ENCODE peak calls at places on chromosome 16, in four cellular contexts. One of them, this sample, is unnamed.

GRCh38 chr16:14428043-14428442 is 202.0 kb downstream of the PARN start:
- DNase-seq in naive thymus-derived CD4-positive, alpha-beta T cell: no peak
- DNase-seq in heart right ventricle: no peak
- DNase-seq in fibroblast of villous mesenchyme: no peak
- DNase-seq in this sample: no peak

GRCh38 chr16:4111748-4112696 is 4.2 kb downstream of the ADCY9 start:
- DNase-seq in naive thymus-derived CD4-positive, alpha-beta T cell: no peak
- DNase-seq in heart right ventricle: no peak
- DNase-seq in fibroblast of villous mesenchyme: peak; percentile 63
- DNase-seq in this sample: no peak

GRCh38 chr16:19583665-19584300 is 28.3 kb downstream of the VPS35L start:
- DNase-seq in naive thymus-derived CD4-positive, alpha-beta T cell: peak; percentile 47
- DNase-seq in heart right ventricle: peak; percentile 23
- DNase-seq in fibroblast of villous mesenchyme: peak; percentile 55
- DNase-seq in this sample: peak; percentile 73

GRCh38 chr16:79419148-79419547 is 181.4 kb downstream of the MAF start:
- DNase-seq in naive thymus-derived CD4-positive, alpha-beta T cell: no peak
- DNase-seq in heart right ventricle: no peak
- DNase-seq in fibroblast of villous mesenchyme: no peak
- DNase-seq in this sample: no peak

GRCh38 chr16:69821844-69822173 is 59.7 kb downstream of the WWP2 start:
- DNase-seq in naive thymus-derived CD4-positive, alpha-beta T cell: no peak
- DNase-seq in heart right ventricle: no peak
- DNase-seq in fibroblast of villous mesenchyme: no peak
- DNase-seq in this sample: no peak

GRCh38 chr16:11634307-11634706 is 33.9 kb upstream of the SNN start:
- DNase-seq in naive thymus-derived CD4-positive, alpha-beta T cell: no peak
- DNase-seq in heart right ventricle: no peak
- DNase-seq in fibroblast of villous mesenchyme: no peak
- DNase-seq in this sample: no peak

GRCh38 chr16:69049146-69049545 is 56.3 kb upstream of the HAS3 start:
- DNase-seq in naive thymus-derived CD4-positive, alpha-beta T cell: no peak
- DNase-seq in heart right ventricle: no peak
- DNase-seq in fibroblast of villous mesenchyme: peak; percentile 44
- DNase-seq in this sample: peak; percentile 69

GRCh38 chr16:728890-729744 is 2.2 kb downstream of the HAGHL start:
- DNase-seq in naive thymus-derived CD4-positive, alpha-beta T cell: no peak
- DNase-seq in heart right ventricle: no peak
- DNase-seq in fibroblast of villous mesenchyme: no peak
- DNase-seq in this sample: no peak

GRCh38 chr16:87560428-87561199 is 41.7 kb upstream of the JPH3 start:
- DNase-seq in naive thymus-derived CD4-positive, alpha-beta T cell: no peak
- DNase-seq in heart right ventricle: peak; percentile 19
- DNase-seq in fibroblast of villous mesenchyme: peak; percentile 37
- DNase-seq in this sample: peak; percentile 52

GRCh38 chr16:81473066-81473488 is 28.5 kb downstream of the CMIP start:
- DNase-seq in naive thymus-derived CD4-positive, alpha-beta T cell: no peak
- DNase-seq in heart right ventricle: no peak
- DNase-seq in fibroblast of villous mesenchyme: no peak
- DNase-seq in this sample: no peak

GRCh38 chr16:64356267-64356666 is 765.6 kb downstream of the CDH11 start:
- DNase-seq in naive thymus-derived CD4-positive, alpha-beta T cell: no peak
- DNase-seq in heart right ventricle: no peak
- DNase-seq in fibroblast of villous mesenchyme: peak; percentile 85
- DNase-seq in this sample: no peak

GRCh38 chr16:50025544-50025931 is 513 bp downstream of the CNEP1R1 start:
- DNase-seq in naive thymus-derived CD4-positive, alpha-beta T cell: peak; percentile 51
- DNase-seq in heart right ventricle: no peak
- DNase-seq in fibroblast of villous mesenchyme: peak; percentile 24
- DNase-seq in this sample: peak; percentile 55

GRCh38 chr16:55052335-55053070 is 121.8 kb downstream of the IRX5 start:
- DNase-seq in naive thymus-derived CD4-positive, alpha-beta T cell: no peak
- DNase-seq in heart right ventricle: no peak
- DNase-seq in fibroblast of villous mesenchyme: peak; percentile 24
- DNase-seq in this sample: no peak

GRCh38 chr16:82031116-82032084 is 3.7 kb upstream of the HSD17B2 start:
- DNase-seq in naive thymus-derived CD4-positive, alpha-beta T cell: peak; percentile 11
- DNase-seq in heart right ventricle: no peak
- DNase-seq in fibroblast of villous mesenchyme: peak; percentile 86
- DNase-seq in this sample: peak; percentile 49

GRCh38 chr16:7849891-7850290 is 517.2 kb downstream of the RBFOX1 start:
- DNase-seq in naive thymus-derived CD4-positive, alpha-beta T cell: no peak
- DNase-seq in heart right ventricle: no peak
- DNase-seq in fibroblast of villous mesenchyme: no peak
- DNase-seq in this sample: no peak

GRCh38 chr16:875182-876040 is 74.9 kb upstream of the GNG13 start:
- DNase-seq in naive thymus-derived CD4-positive, alpha-beta T cell: no peak
- DNase-seq in heart right ventricle: no peak
- DNase-seq in fibroblast of villous mesenchyme: no peak
- DNase-seq in this sample: no peak

GRCh38 chr16:54280751-54281150 is 5.8 kb downstream of the IRX3 start:
- DNase-seq in naive thymus-derived CD4-positive, alpha-beta T cell: no peak
- DNase-seq in heart right ventricle: no peak
- DNase-seq in fibroblast of villous mesenchyme: no peak
- DNase-seq in this sample: peak; percentile 21

GRCh38 chr16:15682105-15682570 is 32.1 kb downstream of the NDE1 start:
- DNase-seq in naive thymus-derived CD4-positive, alpha-beta T cell: peak; percentile 28
- DNase-seq in heart right ventricle: no peak
- DNase-seq in fibroblast of villous mesenchyme: peak; percentile 87
- DNase-seq in this sample: peak; percentile 39

GRCh38 chr16:1089822-1090619 is 6.0 kb downstream of the C1QTNF8 start:
- DNase-seq in naive thymus-derived CD4-positive, alpha-beta T cell: no peak
- DNase-seq in heart right ventricle: peak; percentile 65
- DNase-seq in fibroblast of villous mesenchyme: no peak
- DNase-seq in this sample: no peak

GRCh38 chr16:11050954-11051353 is 106.6 kb downstream of the CLEC16A start:
- DNase-seq in naive thymus-derived CD4-positive, alpha-beta T cell: no peak
- DNase-seq in heart right ventricle: no peak
- DNase-seq in fibroblast of villous mesenchyme: no peak
- DNase-seq in this sample: no peak

GRCh38 chr16:58658796-58659211 is 25.8 kb downstream of the SLC38A7 start:
- DNase-seq in naive thymus-derived CD4-positive, alpha-beta T cell: no peak
- DNase-seq in heart right ventricle: no peak
- DNase-seq in fibroblast of villous mesenchyme: peak; percentile 61
- DNase-seq in this sample: peak; percentile 8

GRCh38 chr16:15672514-15673167 is 22.6 kb downstream of the NDE1 start:
- DNase-seq in naive thymus-derived CD4-positive, alpha-beta T cell: peak; percentile 93
- DNase-seq in heart right ventricle: peak; percentile 91
- DNase-seq in fibroblast of villous mesenchyme: peak; percentile 99
- DNase-seq in this sample: peak; percentile 98

GRCh38 chr16:3938843-3939624 is 58.5 kb upstream of the CREBBP start:
- DNase-seq in naive thymus-derived CD4-positive, alpha-beta T cell: peak; percentile 66
- DNase-seq in heart right ventricle: peak; percentile 30
- DNase-seq in fibroblast of villous mesenchyme: peak; percentile 83
- DNase-seq in this sample: peak; percentile 91

GRCh38 chr16:21302454-21302853 is 24.4 kb upstream of the CRYM start:
- DNase-seq in naive thymus-derived CD4-positive, alpha-beta T cell: no peak
- DNase-seq in heart right ventricle: no peak
- DNase-seq in fibroblast of villous mesenchyme: peak; percentile 5
- DNase-seq in this sample: no peak

GRCh38 chr16:50816901-50817555 is 75.1 kb downstream of the CYLD start:
- DNase-seq in naive thymus-derived CD4-positive, alpha-beta T cell: no peak
- DNase-seq in heart right ventricle: no peak
- DNase-seq in fibroblast of villous mesenchyme: no peak
- DNase-seq in this sample: no peak

GRCh38 chr16:1780677-1781072 is 1.7 kb downstream of the SPSB3 start:
- DNase-seq in naive thymus-derived CD4-positive, alpha-beta T cell: no peak
- DNase-seq in heart right ventricle: no peak
- DNase-seq in fibroblast of villous mesenchyme: no peak
- DNase-seq in this sample: no peak

GRCh38 chr16:68643227-68643626 is 1.9 kb upstream of the CDH3 start:
- DNase-seq in naive thymus-derived CD4-positive, alpha-beta T cell: no peak
- DNase-seq in heart right ventricle: no peak
- DNase-seq in fibroblast of villous mesenchyme: no peak
- DNase-seq in this sample: no peak

GRCh38 chr16:87713469-87714229 is 52.1 kb downstream of the KLHDC4 start:
- DNase-seq in naive thymus-derived CD4-positive, alpha-beta T cell: peak; percentile 57
- DNase-seq in heart right ventricle: no peak
- DNase-seq in fibroblast of villous mesenchyme: no peak
- DNase-seq in this sample: no peak

GRCh38 chr16:57852189-57852588 is 49.9 kb upstream of the KIFC3 start:
- DNase-seq in naive thymus-derived CD4-positive, alpha-beta T cell: no peak
- DNase-seq in heart right ventricle: no peak
- DNase-seq in fibroblast of villous mesenchyme: no peak
- DNase-seq in this sample: no peak

GRCh38 chr16:52066951-52067350 is 480.0 kb downstream of the TOX3 start:
- DNase-seq in naive thymus-derived CD4-positive, alpha-beta T cell: no peak
- DNase-seq in heart right ventricle: no peak
- DNase-seq in fibroblast of villous mesenchyme: no peak
- DNase-seq in this sample: no peak

GRCh38 chr16:57866529-57866918 is 64.2 kb upstream of the KIFC3 start:
- DNase-seq in naive thymus-derived CD4-positive, alpha-beta T cell: no peak
- DNase-seq in heart right ventricle: no peak
- DNase-seq in fibroblast of villous mesenchyme: no peak
- DNase-seq in this sample: no peak

GRCh38 chr16:617855-618254 is 12.9 kb upstream of the WFIKKN1 start:
- DNase-seq in naive thymus-derived CD4-positive, alpha-beta T cell: no peak
- DNase-seq in heart right ventricle: no peak
- DNase-seq in fibroblast of villous mesenchyme: no peak
- DNase-seq in this sample: no peak

GRCh38 chr16:29664133-29664912 is 1.3 kb downstream of the SPN start:
- DNase-seq in naive thymus-derived CD4-positive, alpha-beta T cell: peak; percentile 54
- DNase-seq in heart right ventricle: no peak
- DNase-seq in fibroblast of villous mesenchyme: no peak
- DNase-seq in this sample: no peak

GRCh38 chr16:27829975-27830374 is 233.5 kb downstream of the GSG1L start:
- DNase-seq in naive thymus-derived CD4-positive, alpha-beta T cell: no peak
- DNase-seq in heart right ventricle: no peak
- DNase-seq in fibroblast of villous mesenchyme: no peak
- DNase-seq in this sample: no peak
- H3K4me3 ChIP-seq in naive thymus-derived CD4-positive, alpha-beta T cell: no peak overlapping the region
- H3K4me3 ChIP-seq in heart right ventricle: no peak overlapping the region
- H3K4me3 ChIP-seq in fibroblast of villous mesenchyme: no peak overlapping the region
- H3K4me3 ChIP-seq in this sample: no peak overlapping the region

DNA sequence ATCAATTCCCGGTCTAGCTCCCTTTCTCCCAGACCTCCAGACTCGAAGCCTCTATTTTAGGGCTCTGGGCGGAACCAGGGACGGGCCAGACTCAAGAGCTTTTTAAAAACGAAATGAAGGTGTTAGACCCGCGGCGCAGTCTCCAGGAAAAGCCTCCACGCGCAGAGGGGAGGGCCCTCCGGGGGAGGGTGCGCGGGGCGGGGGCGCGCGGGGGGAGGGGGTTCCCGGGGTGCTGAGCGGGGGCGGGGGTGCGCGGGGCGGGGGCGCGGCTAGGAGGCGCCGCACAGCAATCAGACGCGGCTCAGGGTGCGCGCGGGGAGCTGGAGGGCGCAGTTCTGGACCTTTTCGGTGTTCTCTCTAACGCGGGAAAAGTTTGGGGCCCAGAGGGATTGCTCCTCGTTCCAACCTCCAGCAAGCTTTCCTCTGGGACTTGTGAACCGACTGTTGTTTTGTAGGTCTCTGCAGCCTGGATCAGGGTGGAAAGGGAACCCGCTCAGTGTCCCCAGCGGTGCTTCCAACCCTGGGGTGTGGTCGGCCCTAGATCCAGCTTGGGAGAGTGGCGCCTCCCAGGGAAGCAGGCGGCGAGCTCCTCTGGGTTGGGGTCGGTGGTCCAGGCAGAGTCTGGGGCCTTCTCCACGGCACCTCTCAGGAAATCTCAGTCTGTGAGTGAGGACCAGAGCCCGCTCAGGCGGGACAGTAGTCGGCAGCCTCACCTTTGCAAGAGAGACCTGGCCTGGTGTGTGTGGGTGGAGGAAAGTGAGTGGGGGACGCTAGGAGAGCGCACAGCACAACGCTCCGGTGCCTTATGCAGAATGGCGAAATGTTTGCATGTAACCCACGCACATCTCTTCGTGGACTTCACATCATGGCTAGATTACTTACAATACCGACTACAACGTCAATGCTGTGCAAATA is 2.0 kb downstream of the AHSP start:
- DNase-seq in naive thymus-derived CD4-positive, alpha-beta T cell: peak; percentile 17
- DNase-seq in heart right ventricle: no peak
- DNase-seq in fibroblast of villous mesenchyme: no peak
- DNase-seq in this sample: peak; percentile 27
- H3K4me3 ChIP-seq in naive thymus-derived CD4-positive, alpha-beta T cell: no peak overlapping the region
- H3K4me3 ChIP-seq in heart right ventricle: peak overlapping the region; percentile 37
- H3K4me3 ChIP-seq in fibroblast of villous mesenchyme: peak overlapping the region; percentile 9
- H3K4me3 ChIP-seq in this sample: peak overlapping the region; percentile 29

GRCh38 chr16:85371948-85372347 is 241.2 kb upstream of the GSE1 start:
- DNase-seq in naive thymus-derived CD4-positive, alpha-beta T cell: no peak
- DNase-seq in heart right ventricle: no peak
- DNase-seq in fibroblast of villous mesenchyme: no peak
- DNase-seq in this sample: no peak

GRCh38 chr16:85370881-85371651 is 242.1 kb upstream of the GSE1 start:
- DNase-seq in naive thymus-derived CD4-positive, alpha-beta T cell: no peak
- DNase-seq in heart right ventricle: no peak
- DNase-seq in fibroblast of villous mesenchyme: peak; percentile 59
- DNase-seq in this sample: no peak

GRCh38 chr16:85369060-85369459 is 244.1 kb upstream of the GSE1 start:
- DNase-seq in naive thymus-derived CD4-positive, alpha-beta T cell: no peak
- DNase-seq in heart right ventricle: no peak
- DNase-seq in fibroblast of villous mesenchyme: no peak
- DNase-seq in this sample: no peak

GRCh38 chr16:85369741-85370528 is 243.2 kb upstream of the GSE1 start:
- DNase-seq in naive thymus-derived CD4-positive, alpha-beta T cell: peak; percentile 31
- DNase-seq in heart right ventricle: peak; percentile 32
- DNase-seq in fibroblast of villous mesenchyme: peak; percentile 43
- DNase-seq in this sample: no peak

DNA sequence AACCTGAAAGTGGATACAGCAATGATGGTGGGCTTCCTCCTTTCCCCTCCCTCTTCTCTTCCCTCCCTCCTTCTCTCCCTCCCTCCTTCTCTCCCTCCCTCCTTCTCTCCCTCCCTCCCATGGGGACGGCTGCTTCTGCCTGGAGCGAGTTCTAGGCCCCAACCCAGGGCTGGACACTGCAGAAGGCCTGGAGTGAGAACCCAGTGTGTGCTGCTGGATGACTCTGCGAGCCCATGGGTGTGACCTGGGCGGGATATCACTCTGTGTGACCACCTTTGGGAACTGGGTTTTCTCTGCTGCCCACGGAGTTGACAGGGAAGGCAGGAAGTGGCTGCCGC is 242.6 kb upstream of the GSE1 start:
- DNase-seq in naive thymus-derived CD4-positive, alpha-beta T cell: no peak
- DNase-seq in heart right ventricle: no peak
- DNase-seq in fibroblast of villous mesenchyme: no peak
- DNase-seq in this sample: no peak
- H3K4me3 ChIP-seq in naive thymus-derived CD4-positive, alpha-beta T cell: no peak overlapping the region
- H3K4me3 ChIP-seq in heart right ventricle: no peak overlapping the region
- H3K4me3 ChIP-seq in fibroblast of villous mesenchyme: no peak overlapping the region
- H3K4me3 ChIP-seq in this sample: no peak overlapping the region

DNA sequence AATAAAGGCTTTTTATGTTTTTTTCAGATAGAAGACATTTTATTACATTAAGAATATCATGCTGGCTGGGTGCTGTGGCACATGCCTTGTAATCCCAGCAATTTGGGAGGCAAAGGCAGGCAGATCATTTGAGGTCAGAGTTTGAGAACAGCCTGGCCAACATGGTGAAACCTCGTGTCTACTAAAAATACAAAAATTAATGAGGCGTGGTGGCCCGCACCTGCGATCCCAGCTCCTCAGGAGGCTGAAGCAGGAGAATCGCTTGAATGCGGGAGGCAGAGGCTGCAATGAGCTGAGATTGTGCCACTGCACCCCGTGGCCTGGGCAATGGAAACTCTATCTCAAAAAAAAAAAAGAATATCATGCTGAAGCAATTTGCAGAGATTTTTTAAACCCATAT is 29.1 kb upstream of the HAPSTR1 start:
- DNase-seq in naive thymus-derived CD4-positive, alpha-beta T cell: no peak
- DNase-seq in heart right ventricle: no peak
- DNase-seq in fibroblast of villous mesenchyme: no peak
- DNase-seq in this sample: no peak
- H3K4me3 ChIP-seq in naive thymus-derived CD4-positive, alpha-beta T cell: no peak overlapping the region
- H3K4me3 ChIP-seq in heart right ventricle: no peak overlapping the region
- H3K4me3 ChIP-seq in fibroblast of villous mesenchyme: no peak overlapping the region
- H3K4me3 ChIP-seq in this sample: no peak overlapping the region